ENCODE peak calls at places on chromosomes 5 and 9, in six cellular contexts. E is breast epithelium, A is right lobe of liver, L is body of pancreas, W is endothelial cell, Q is NB4. O is an unnamed sample.

GRCh38 chr9:136052433-136052880 is 42.6 kb downstream of the NACC2 start:
- DNase-seq in W (no peak), E (no peak), Q (no peak), L (peak), A (peak), O (no peak)

GRCh38 chr9:18438300-18438925 is 35.5 kb upstream of the ADAMTSL1 start:
- DNase-seq in Q (no peak), L (no peak), W (peak), A (peak), E (no peak), O (peak)

GRCh38 chr5:95923918-95924559 is 37.6 kb downstream of the ELL2 start:
- DNase-seq in W (no peak), L (no peak), Q (peak), E (no peak), A (no peak), O (no peak)

GRCh38 chr5:3862906-3863305 is 267.3 kb downstream of the IRX1 start:
- DNase-seq in A (no peak), E (no peak), L (no peak), Q (no peak), W (no peak), O (no peak)

GRCh38 chr5:178339272-178339671 is 106.7 kb upstream of the PHYKPL start:
- DNase-seq in A (peak), Q (no peak), W (no peak), L (no peak), E (no peak), O (no peak)

GRCh38 chr5:50401337-50401736 is 39.8 kb downstream of the EMB start:
- DNase-seq in L (no peak), W (no peak), E (no peak), Q (no peak), A (no peak), O (no peak)

GRCh38 chr5:31225118-31225517 is 31.6 kb downstream of the CDH6 start:
- DNase-seq in A (no peak), L (no peak), W (no peak), Q (no peak), E (no peak), O (no peak)

GRCh38 chr5:172644229-172644628 is 3.2 kb downstream of the NEURL1B start:
- DNase-seq in L (no peak), Q (no peak), W (no peak), A (no peak), E (no peak), O (no peak)

GRCh38 chr9:8860925-8861324 is 1061.3 kb upstream of the DMAC1 start:
- DNase-seq in A (no peak), W (no peak), Q (no peak), E (no peak), L (no peak), O (no peak)

GRCh38 chr5:19734706-19735240 is 253.2 kb downstream of the CDH18 start:
- DNase-seq in E (no peak), W (no peak), A (no peak), L (no peak), Q (no peak), O (no peak)

GRCh38 chr5:3129252-3129651 is 377.8 kb upstream of the IRX2 start:
- DNase-seq in A (no peak), Q (no peak), E (no peak), W (no peak), L (no peak), O (no peak)

GRCh38 chr5:8848997-8849585 is 696.8 kb downstream of the SEMA5A start:
- DNase-seq in E (no peak), Q (no peak), A (no peak), W (no peak), L (no peak), O (no peak)

GRCh38 chr5:126335871-126336270 is 87.3 kb upstream of the GRAMD2B start:
- DNase-seq in E (no peak), L (no peak), A (no peak), Q (no peak), W (no peak), O (no peak)

GRCh38 chr5:111782171-111782570 is 25.2 kb upstream of the NREP start:
- DNase-seq in A (no peak), E (no peak), W (no peak), Q (no peak), L (no peak), O (no peak)

GRCh38 chr9:121013911-121014310 is 36.2 kb downstream of the C5 start:
- DNase-seq in A (no peak), L (no peak), E (no peak), W (no peak), Q (no peak), O (no peak)

GRCh38 chr5:36378551-36378950 is 76.8 kb upstream of the RANBP3L start:
- DNase-seq in A (no peak), Q (no peak), E (no peak), L (no peak), W (no peak), O (no peak)

GRCh38 chr5:149381986-149382338 is 2.9 kb upstream of the IL17B start:
- DNase-seq in W (peak), E (peak), Q (peak), L (peak), A (peak), O (peak)

DNA sequence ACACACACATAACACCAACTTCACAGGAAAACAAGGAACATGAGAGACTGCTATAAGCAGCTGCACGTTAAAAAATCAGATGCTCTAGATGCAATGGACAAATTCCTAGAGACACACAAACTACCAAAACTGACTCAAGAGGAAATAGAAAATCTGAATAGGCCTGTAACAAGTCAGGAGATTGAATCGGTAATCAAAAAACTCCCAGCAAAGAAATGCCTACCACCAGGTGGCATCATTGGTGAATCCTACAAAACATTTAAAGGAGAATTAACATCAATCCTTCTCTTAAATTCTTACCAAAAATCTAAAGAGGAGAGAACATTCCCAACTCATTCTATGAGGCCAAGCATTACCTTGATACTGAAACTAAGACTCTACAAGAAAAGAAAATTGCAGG is 54.9 kb downstream of the NDST1 start:
- DNase-seq in A (no peak), Q (peak), E (no peak), L (peak), W (peak), O (no peak)
- TF ChIP-seq CTCF in A (peak), Q (peak), E (peak), L (peak), W (peak), O (peak)

DNA sequence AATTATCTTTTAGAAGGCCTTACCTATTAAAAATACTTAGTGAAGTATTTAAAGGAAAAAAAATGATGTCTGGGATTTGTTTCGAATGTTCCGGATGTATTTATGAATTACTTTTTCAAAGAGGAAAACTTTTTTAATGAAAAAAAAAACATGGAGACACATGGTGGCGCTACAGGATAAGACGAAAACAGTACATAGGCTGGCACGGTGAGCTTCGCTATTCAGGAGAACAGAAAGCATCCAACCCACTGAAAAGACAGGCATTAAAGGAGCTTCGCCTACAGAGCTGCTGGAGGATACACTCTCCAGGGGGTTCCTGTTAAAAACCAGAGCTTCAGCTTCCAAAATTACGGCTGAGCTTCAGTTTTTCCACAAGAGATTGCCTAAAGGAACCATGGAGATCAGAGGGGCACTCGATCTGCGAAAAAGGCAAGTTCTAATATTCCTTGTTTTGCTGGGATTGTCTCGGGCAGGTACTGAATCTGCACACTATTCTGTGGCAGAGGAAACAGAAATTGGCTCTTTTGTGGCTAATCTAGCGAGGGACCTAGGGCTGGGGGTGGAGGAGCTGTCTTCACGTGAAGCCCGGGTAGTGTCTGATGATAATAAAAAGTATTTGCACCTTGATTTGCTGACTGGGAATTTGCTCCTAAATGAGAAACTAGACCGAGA is at the start of gene PCDHB14:
- DNase-seq in L (peak), W (peak), E (no peak), A (no peak), Q (peak), O (no peak)
- TF ChIP-seq CTCF in L (no peak), W (peak), E (no peak), A (no peak), Q (no peak), O (peak)

GRCh38 chr5:109529520-109529919 is 119.7 kb upstream of the PJA2 start:
- DNase-seq in W (no peak), A (peak), L (peak), Q (no peak), E (no peak), O (no peak)
- TF ChIP-seq CTCF in W (no peak), A (no peak), L (no peak), Q (no peak), E (no peak), O (no peak)

DNA sequence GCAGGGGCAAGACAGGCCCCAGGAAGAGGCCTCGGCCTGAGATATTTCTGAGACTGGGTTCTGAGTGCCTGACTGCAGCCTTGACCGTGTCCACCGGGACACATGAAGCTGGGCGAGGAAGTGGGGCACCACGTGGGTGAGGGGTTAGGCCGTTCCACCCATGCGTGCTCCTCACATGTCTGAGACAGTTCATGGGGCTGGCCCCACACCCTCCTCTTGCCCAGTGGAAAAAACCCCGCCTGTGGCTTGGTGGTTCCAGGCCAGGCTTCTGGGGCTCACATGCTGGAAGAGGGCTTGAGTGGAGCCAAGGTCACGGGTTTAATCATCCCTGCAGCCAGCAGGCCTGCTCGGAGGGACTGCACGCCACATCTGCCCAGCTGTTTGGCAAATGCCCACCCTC is 11.4 kb downstream of the HMCN2 start:
- DNase-seq in Q (no peak), W (no peak), A (peak), L (no peak), E (no peak), O (no peak)
- TF ChIP-seq CTCF in Q (no peak), W (no peak), A (no peak), L (no peak), E (no peak), O (no peak)

DNA sequence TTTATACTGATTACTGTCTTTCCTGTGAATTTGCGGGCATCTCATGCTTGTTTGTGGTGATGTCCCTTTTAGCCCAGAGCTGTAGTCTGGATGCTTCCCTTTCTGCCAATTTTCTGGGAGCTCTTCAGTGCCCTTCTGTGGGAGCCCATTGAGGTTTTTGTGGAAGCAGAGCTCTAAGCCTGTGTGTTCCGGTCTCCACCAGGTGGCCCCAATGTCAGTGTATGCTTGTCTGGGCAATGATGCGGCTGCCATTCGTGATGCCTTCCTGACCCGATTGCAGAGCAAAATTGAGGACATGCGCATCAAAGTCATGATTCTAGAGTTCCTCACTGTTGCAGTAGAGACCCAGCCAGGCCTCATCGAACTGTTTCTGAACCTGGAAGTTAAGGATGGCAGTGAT is 35.1 kb downstream of the SH3GLB2 start:
- DNase-seq in L (no peak), A (no peak), W (no peak), Q (no peak), E (no peak), O (no peak)
- TF ChIP-seq CTCF in L (no peak), A (no peak), W (no peak), Q (peak), E (no peak), O (peak)

GRCh38 chr9:80596576-80596975 is 1024.8 kb downstream of the TLE4 start:
- DNase-seq in A (no peak), W (no peak), Q (no peak), L (no peak), E (no peak), O (no peak)

GRCh38 chr9:80592413-80592812 is 1020.6 kb downstream of the TLE4 start:
- DNase-seq in A (no peak), W (no peak), E (no peak), Q (no peak), L (no peak), O (no peak)

GRCh38 chr9:80595192-80595591 is 1023.4 kb downstream of the TLE4 start:
- DNase-seq in A (no peak), W (no peak), L (no peak), E (no peak), Q (no peak), O (no peak)
- TF ChIP-seq CTCF in A (no peak), W (no peak), L (no peak), E (no peak), Q (no peak), O (no peak)

O was measured in progenitor cell of endocrine pancreas.